ENCODE peak calls at places on chromosomes 1 and 21, in four cellular contexts. P, N, I and O are unnamed samples.

GRCh38 chr1:47787560-47787959 is 209.6 kb downstream of the TRABD2B start:
- DNase-seq in P (no peak), N (no peak), I (no peak), O (no peak)

GRCh38 chr1:234065794-234066447 is 161.4 kb downstream of the SLC35F3 start:
- DNase-seq in P (peak), N (peak), I (peak), O (peak)

GRCh38 chr1:116971965-116972675 is 29.4 kb upstream of the CD101 start:
- DNase-seq in P (no peak), I (no peak), N (no peak), O (peak)

GRCh38 chr1:224929335-224930237 is at the start of gene DNAH14:
- DNase-seq in N (peak), P (peak), I (peak), O (peak)

GRCh38 chr1:74467786-74468377 is 44.5 kb downstream of the LRRC53 start:
- DNase-seq in N (no peak), P (no peak), I (no peak), O (no peak)

GRCh38 chr1:160866001-160866704 is 3.5 kb upstream of the CD244 start:
- DNase-seq in N (no peak), P (no peak), I (no peak), O (no peak)

GRCh38 chr1:233615571-233615970 is 1.7 kb downstream of the KCNK1 start:
- DNase-seq in I (no peak), N (no peak), P (no peak), O (peak)

GRCh38 chr1:51119331-51119730 is 17.3 kb downstream of the C1orf185 start:
- DNase-seq in P (no peak), N (no peak), I (no peak), O (no peak)

GRCh38 chr1:51847294-51847920 is 31.1 kb downstream of the NRDC start:
- DNase-seq in P (no peak), N (no peak), I (no peak), O (no peak)

GRCh38 chr1:245051349-245052221 is 103.2 kb upstream of the KIF26B start:
- DNase-seq in P (no peak), I (no peak), N (no peak), O (no peak)

GRCh38 chr1:60394436-60394835 is 320.9 kb upstream of the C1orf87 start:
- DNase-seq in N (no peak), P (no peak), I (peak), O (no peak)

DNA sequence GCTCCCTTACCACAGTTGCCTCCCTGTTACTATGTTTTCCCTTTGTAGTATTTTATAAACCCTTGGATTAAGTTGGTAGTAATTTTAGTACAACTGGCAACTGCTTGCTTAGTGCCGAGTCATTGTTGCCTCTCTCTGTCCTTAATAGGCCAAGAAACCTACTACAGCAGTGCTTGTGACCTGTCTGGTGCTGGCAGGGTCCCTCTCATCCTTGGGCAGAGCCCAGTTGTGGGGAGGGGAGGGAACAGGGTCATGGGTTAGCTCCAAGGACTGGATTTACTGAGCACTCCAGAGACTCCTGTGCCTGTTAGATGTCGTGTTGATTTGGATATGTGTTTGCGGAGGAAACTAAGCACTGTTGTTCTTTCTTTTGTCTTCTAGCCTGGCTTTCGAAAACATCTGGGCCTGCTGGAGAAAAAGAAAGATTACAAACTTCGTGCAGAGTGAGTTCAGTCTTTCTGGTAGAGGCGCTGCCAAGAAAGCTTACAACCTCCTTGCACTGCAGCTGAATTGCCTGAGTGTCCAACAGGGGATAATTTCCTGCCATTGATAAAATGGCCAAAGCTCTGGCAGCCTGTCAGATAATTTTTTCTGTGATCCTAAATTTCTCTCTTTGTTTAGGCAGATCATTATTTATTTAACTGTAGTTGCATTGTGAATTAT is 3.6 kb downstream of the UTP11 start:
- DNase-seq in N (no peak), P (no peak), I (no peak), O (no peak)
- TF ChIP-seq CTCF in N (no peak), P (no peak), I (no peak), O (no peak)

DNA sequence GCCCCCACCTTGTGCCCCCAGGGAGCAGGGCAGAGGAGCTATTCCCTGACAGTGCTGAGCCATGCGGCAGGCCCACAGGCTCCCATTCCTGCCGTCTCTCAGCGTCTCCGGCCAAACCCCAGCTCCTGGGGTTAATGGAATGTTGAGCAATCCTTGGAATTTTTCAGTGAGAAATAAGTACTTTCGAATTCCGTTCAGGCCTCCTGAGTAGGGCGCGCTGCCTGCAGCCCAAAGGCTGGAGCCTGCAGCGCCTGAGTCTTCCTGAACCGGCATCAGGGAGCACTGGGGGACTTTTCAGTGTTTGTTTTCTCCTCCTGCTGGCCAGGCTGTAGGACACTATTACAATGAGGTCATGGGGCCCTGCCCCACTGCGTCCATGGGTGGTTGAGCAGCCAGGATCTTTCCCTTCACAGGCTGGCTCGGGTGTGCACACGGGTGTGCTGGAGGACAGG is 33.3 kb upstream of the CSF1 start:
- DNase-seq in N (peak), I (peak), P (peak), O (peak)
- TF ChIP-seq CTCF in N (no peak), I (peak), P (peak), O (no peak)

GRCh38 chr21:37763298-37763697 is 153.0 kb downstream of the KCNJ6 start:
- DNase-seq in N (no peak), I (no peak), P (no peak), O (no peak)

GRCh38 chr21:37759777-37760176 is 156.5 kb downstream of the KCNJ6 start:
- DNase-seq in N (no peak), P (no peak), I (no peak), O (no peak)

GRCh38 chr21:37757631-37758376 is 158.5 kb downstream of the KCNJ6 start:
- DNase-seq in P (no peak), N (no peak), I (no peak), O (no peak)

GRCh38 chr21:37762606-37763005 is 153.7 kb downstream of the KCNJ6 start:
- DNase-seq in P (no peak), I (peak), N (no peak), O (no peak)

GRCh38 chr21:37758997-37759396 is 157.3 kb downstream of the KCNJ6 start:
- DNase-seq in P (peak), N (peak), I (peak), O (peak)
- TF ChIP-seq CTCF in P (peak), N (peak), I (peak), O (no peak)

DNA sequence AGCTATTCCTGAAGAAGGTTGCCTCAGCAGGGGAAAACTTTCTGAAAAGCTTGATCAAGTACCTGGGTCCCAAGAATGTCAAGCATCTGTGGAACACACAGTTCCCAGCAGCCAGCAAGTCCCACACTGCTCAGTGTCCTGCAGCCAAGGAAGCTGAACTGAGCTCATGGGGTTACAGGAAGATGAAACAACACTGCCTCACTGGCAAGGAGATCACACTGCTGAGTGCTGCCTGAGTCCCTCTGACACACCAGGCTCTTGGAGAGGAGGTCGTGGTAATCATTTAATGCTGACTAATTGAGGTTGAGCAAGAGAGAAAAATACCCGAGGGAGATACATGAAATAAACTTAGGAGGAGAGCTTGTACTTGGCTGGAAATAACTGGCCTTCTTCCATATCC is 75.2 kb downstream of the MPZL1 start:
- DNase-seq in N (no peak), P (peak), I (peak), O (peak)
- TF ChIP-seq CTCF in N (no peak), P (peak), I (peak), O (no peak)

DNA sequence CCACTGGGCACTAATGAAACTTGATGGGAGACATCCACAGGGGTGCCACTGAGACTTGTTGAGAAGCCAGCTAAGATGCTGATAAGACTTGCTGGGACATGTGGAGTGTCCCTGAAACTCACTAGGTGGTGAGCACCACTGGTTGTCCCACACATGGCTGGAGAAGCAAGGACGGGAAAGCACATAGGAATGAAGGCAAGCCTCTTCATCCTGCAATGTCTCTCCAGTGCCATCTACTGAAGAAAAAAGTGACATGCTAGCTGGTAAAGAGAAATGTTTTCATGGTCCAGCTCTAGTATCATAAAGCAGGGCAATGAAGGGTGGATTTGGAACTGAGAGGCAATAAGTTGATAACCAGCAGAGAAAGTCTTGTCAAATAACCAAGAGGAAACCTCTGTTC is 283.0 kb downstream of the PAPPA2 start:
- DNase-seq in I (peak), P (no peak), N (no peak), O (no peak)
- TF ChIP-seq CTCF in I (peak), P (no peak), N (no peak), O (no peak)